ENCODE peak calls at places on chromosomes 5 and 9, in seven cellular contexts. One of them, this sample, is unnamed.

GRCh38 chr9:6413365-6414263 is 615 bp downstream of the UHRF2 start:
- DNase-seq in IMR-90: no peak
- DNase-seq in cardiac muscle cell: peak
- DNase-seq in CD4-positive, alpha-beta T cell: peak
- DNase-seq in fibroblast of lung: no peak
- DNase-seq in PC-3: peak
- DNase-seq in astrocyte: no peak
- DNase-seq in this sample: no peak

GRCh38 chr9:6382681-6383080 is 30.3 kb upstream of the UHRF2 start:
- DNase-seq in IMR-90: peak
- DNase-seq in cardiac muscle cell: no peak
- DNase-seq in CD4-positive, alpha-beta T cell: no peak
- DNase-seq in fibroblast of lung: peak
- DNase-seq in PC-3: peak
- DNase-seq in astrocyte: peak
- DNase-seq in this sample: no peak

GRCh38 chr5:140196406-140196805 is 21.4 kb downstream of the CYSTM1 start:
- DNase-seq in IMR-90: no peak
- DNase-seq in cardiac muscle cell: no peak
- DNase-seq in CD4-positive, alpha-beta T cell: no peak
- DNase-seq in fibroblast of lung: no peak
- DNase-seq in PC-3: no peak
- DNase-seq in astrocyte: no peak
- DNase-seq in this sample: no peak

GRCh38 chr5:109191153-109191558 is 218.6 kb downstream of the PJA2 start:
- DNase-seq in IMR-90: peak
- DNase-seq in cardiac muscle cell: no peak
- DNase-seq in CD4-positive, alpha-beta T cell: no peak
- DNase-seq in fibroblast of lung: peak
- DNase-seq in PC-3: peak
- DNase-seq in astrocyte: peak
- DNase-seq in this sample: peak

GRCh38 chr5:14913141-14913540 is 41.6 kb upstream of the ANKH start:
- DNase-seq in IMR-90: no peak
- DNase-seq in cardiac muscle cell: no peak
- DNase-seq in CD4-positive, alpha-beta T cell: no peak
- DNase-seq in fibroblast of lung: no peak
- DNase-seq in PC-3: no peak
- DNase-seq in astrocyte: peak
- DNase-seq in this sample: no peak

GRCh38 chr9:18338042-18338441 is 135.9 kb upstream of the ADAMTSL1 start:
- DNase-seq in IMR-90: peak
- DNase-seq in cardiac muscle cell: no peak
- DNase-seq in CD4-positive, alpha-beta T cell: no peak
- DNase-seq in fibroblast of lung: no peak
- DNase-seq in PC-3: no peak
- DNase-seq in astrocyte: peak
- DNase-seq in this sample: no peak

GRCh38 chr9:120710110-120710981 is 3.9 kb downstream of the MEGF9 start:
- DNase-seq in IMR-90: peak
- DNase-seq in cardiac muscle cell: no peak
- DNase-seq in CD4-positive, alpha-beta T cell: peak
- DNase-seq in fibroblast of lung: peak
- DNase-seq in PC-3: peak
- DNase-seq in astrocyte: peak
- DNase-seq in this sample: peak

GRCh38 chr5:79020861-79021561 is 35.9 kb upstream of the ARSB start:
- DNase-seq in IMR-90: peak
- DNase-seq in cardiac muscle cell: peak
- DNase-seq in CD4-positive, alpha-beta T cell: no peak
- DNase-seq in fibroblast of lung: peak
- DNase-seq in PC-3: peak
- DNase-seq in astrocyte: peak
- DNase-seq in this sample: peak

GRCh38 chr5:11174601-11175000 is 413.6 kb upstream of the DAP start:
- DNase-seq in IMR-90: no peak
- DNase-seq in cardiac muscle cell: no peak
- DNase-seq in CD4-positive, alpha-beta T cell: no peak
- DNase-seq in fibroblast of lung: no peak
- DNase-seq in PC-3: no peak
- DNase-seq in astrocyte: no peak
- DNase-seq in this sample: no peak

GRCh38 chr9:36306481-36307306 is 48.4 kb upstream of the GNE start:
- DNase-seq in IMR-90: peak
- DNase-seq in cardiac muscle cell: no peak
- DNase-seq in CD4-positive, alpha-beta T cell: no peak
- DNase-seq in fibroblast of lung: peak
- DNase-seq in PC-3: peak
- DNase-seq in astrocyte: no peak
- DNase-seq in this sample: peak

GRCh38 chr5:168291281-168291960 is at the start of gene WWC1:
- DNase-seq in IMR-90: peak
- DNase-seq in cardiac muscle cell: peak
- DNase-seq in CD4-positive, alpha-beta T cell: peak
- DNase-seq in fibroblast of lung: peak
- DNase-seq in PC-3: peak
- DNase-seq in astrocyte: no peak
- DNase-seq in this sample: peak

GRCh38 chr9:101119206-101119819 is 90.8 kb downstream of the PLPPR1 start:
- DNase-seq in IMR-90: no peak
- DNase-seq in cardiac muscle cell: peak
- DNase-seq in CD4-positive, alpha-beta T cell: no peak
- DNase-seq in fibroblast of lung: no peak
- DNase-seq in PC-3: peak
- DNase-seq in astrocyte: no peak
- DNase-seq in this sample: peak

GRCh38 chr9:109297899-109298298 is 23.0 kb downstream of the EPB41L4B start:
- DNase-seq in IMR-90: peak
- DNase-seq in cardiac muscle cell: no peak
- DNase-seq in CD4-positive, alpha-beta T cell: no peak
- DNase-seq in fibroblast of lung: peak
- DNase-seq in PC-3: peak
- DNase-seq in astrocyte: peak
- DNase-seq in this sample: no peak

GRCh38 chr5:139660916-139661814 is 13.0 kb downstream of the CXXC5 start:
- DNase-seq in IMR-90: peak
- DNase-seq in cardiac muscle cell: no peak
- DNase-seq in CD4-positive, alpha-beta T cell: no peak
- DNase-seq in fibroblast of lung: peak
- DNase-seq in PC-3: peak
- DNase-seq in astrocyte: peak
- DNase-seq in this sample: peak

GRCh38 chr5:933251-933861 is 40.7 kb downstream of the TRIP13 start:
- DNase-seq in IMR-90: no peak
- DNase-seq in cardiac muscle cell: no peak
- DNase-seq in CD4-positive, alpha-beta T cell: no peak
- DNase-seq in fibroblast of lung: no peak
- DNase-seq in PC-3: no peak
- DNase-seq in astrocyte: no peak
- DNase-seq in this sample: no peak

GRCh38 chr9:135329571-135330306 is 149.8 kb upstream of the PPP1R26 start:
- DNase-seq in IMR-90: no peak
- DNase-seq in cardiac muscle cell: peak
- DNase-seq in CD4-positive, alpha-beta T cell: no peak
- DNase-seq in fibroblast of lung: no peak
- DNase-seq in PC-3: no peak
- DNase-seq in astrocyte: no peak
- DNase-seq in this sample: no peak

GRCh38 chr9:86903461-86904010 is 43.8 kb downstream of the GAS1 start:
- DNase-seq in IMR-90: no peak
- DNase-seq in cardiac muscle cell: no peak
- DNase-seq in CD4-positive, alpha-beta T cell: no peak
- DNase-seq in fibroblast of lung: no peak
- DNase-seq in PC-3: no peak
- DNase-seq in astrocyte: no peak
- DNase-seq in this sample: no peak

GRCh38 chr5:167513383-167513782 is 778.1 kb upstream of the WWC1 start:
- DNase-seq in IMR-90: no peak
- DNase-seq in cardiac muscle cell: peak
- DNase-seq in CD4-positive, alpha-beta T cell: no peak
- DNase-seq in fibroblast of lung: no peak
- DNase-seq in PC-3: no peak
- DNase-seq in astrocyte: no peak
- DNase-seq in this sample: no peak

GRCh38 chr5:53303105-53303504 is 177.3 kb upstream of the FST start:
- DNase-seq in IMR-90: peak
- DNase-seq in cardiac muscle cell: no peak
- DNase-seq in CD4-positive, alpha-beta T cell: no peak
- DNase-seq in fibroblast of lung: peak
- DNase-seq in PC-3: peak
- DNase-seq in astrocyte: peak
- DNase-seq in this sample: peak

GRCh38 chr5:106454651-106455415 is 1215.9 kb downstream of the EFNA5 start:
- DNase-seq in IMR-90: peak
- DNase-seq in cardiac muscle cell: peak
- DNase-seq in CD4-positive, alpha-beta T cell: no peak
- DNase-seq in fibroblast of lung: peak
- DNase-seq in PC-3: peak
- DNase-seq in astrocyte: peak
- DNase-seq in this sample: peak

GRCh38 chr9:38008168-38009034 is 60.6 kb downstream of the SHB start:
- DNase-seq in IMR-90: peak
- DNase-seq in cardiac muscle cell: no peak
- DNase-seq in CD4-positive, alpha-beta T cell: no peak
- DNase-seq in fibroblast of lung: peak
- DNase-seq in PC-3: peak
- DNase-seq in astrocyte: peak
- DNase-seq in this sample: peak

GRCh38 chr9:70593241-70593640 is 178.8 kb upstream of the KLF9 start:
- DNase-seq in IMR-90: no peak
- DNase-seq in cardiac muscle cell: no peak
- DNase-seq in CD4-positive, alpha-beta T cell: no peak
- DNase-seq in fibroblast of lung: peak
- DNase-seq in PC-3: no peak
- DNase-seq in astrocyte: no peak
- DNase-seq in this sample: no peak

GRCh38 chr9:84738353-84738752 is 68.8 kb downstream of the NTRK2 start:
- DNase-seq in IMR-90: no peak
- DNase-seq in cardiac muscle cell: no peak
- DNase-seq in CD4-positive, alpha-beta T cell: no peak
- DNase-seq in fibroblast of lung: no peak
- DNase-seq in PC-3: no peak
- DNase-seq in astrocyte: no peak
- DNase-seq in this sample: no peak

GRCh38 chr5:114387433-114387832 is 25.6 kb downstream of the KCNN2 start:
- DNase-seq in IMR-90: no peak
- DNase-seq in cardiac muscle cell: no peak
- DNase-seq in CD4-positive, alpha-beta T cell: no peak
- DNase-seq in fibroblast of lung: no peak
- DNase-seq in PC-3: no peak
- DNase-seq in astrocyte: no peak
- DNase-seq in this sample: no peak
- H3K27ac ChIP-seq in IMR-90: no peak
- H3K27ac ChIP-seq in cardiac muscle cell: no peak
- H3K27ac ChIP-seq in CD4-positive, alpha-beta T cell: no peak
- H3K27ac ChIP-seq in fibroblast of lung: no peak
- H3K27ac ChIP-seq in PC-3: no peak
- H3K27ac ChIP-seq in astrocyte: no peak
- H3K27ac ChIP-seq in this sample: no peak

GRCh38 chr9:114238919-114239879 is 83.7 kb upstream of the ORM1 start:
- DNase-seq in IMR-90: peak
- DNase-seq in cardiac muscle cell: peak
- DNase-seq in CD4-positive, alpha-beta T cell: no peak
- DNase-seq in fibroblast of lung: peak
- DNase-seq in PC-3: no peak
- DNase-seq in astrocyte: peak
- DNase-seq in this sample: peak
- TF ChIP-seq CTCF in IMR-90: peak
- TF ChIP-seq CTCF in cardiac muscle cell: peak
- TF ChIP-seq CTCF in CD4-positive, alpha-beta T cell: no peak
- TF ChIP-seq CTCF in fibroblast of lung: peak
- TF ChIP-seq CTCF in PC-3: peak
- TF ChIP-seq CTCF in astrocyte: peak
- TF ChIP-seq CTCF in this sample: no peak

GRCh38 chr5:83294246-83294645 is 177.3 kb upstream of the VCAN start:
- DNase-seq in IMR-90: no peak
- DNase-seq in cardiac muscle cell: no peak
- DNase-seq in CD4-positive, alpha-beta T cell: no peak
- DNase-seq in fibroblast of lung: no peak
- DNase-seq in PC-3: no peak
- DNase-seq in astrocyte: no peak
- DNase-seq in this sample: no peak

DNA sequence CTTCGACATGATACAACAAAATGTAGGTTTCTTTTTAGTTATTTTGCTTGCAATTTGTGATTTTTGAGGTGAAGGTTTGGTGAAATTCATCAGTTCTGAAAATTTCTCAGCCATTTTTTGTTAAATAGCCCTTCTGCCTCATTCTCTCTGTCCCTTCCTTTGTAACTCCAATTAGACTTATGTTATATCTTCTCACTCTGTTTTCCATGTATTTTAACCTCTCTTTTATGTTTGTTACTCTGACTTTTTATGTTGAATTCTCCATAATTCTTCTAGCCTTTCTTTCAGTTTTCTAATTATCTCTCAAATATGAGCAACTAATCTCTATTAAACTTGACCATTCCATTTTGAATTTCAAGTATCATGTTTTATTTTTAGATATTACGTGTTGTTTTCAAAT is 172.2 kb upstream of the VCAN start:
- DNase-seq in IMR-90: no peak
- DNase-seq in cardiac muscle cell: no peak
- DNase-seq in CD4-positive, alpha-beta T cell: no peak
- DNase-seq in fibroblast of lung: no peak
- DNase-seq in PC-3: no peak
- DNase-seq in astrocyte: no peak
- DNase-seq in this sample: no peak
- H3K27ac ChIP-seq in IMR-90: no peak
- H3K27ac ChIP-seq in cardiac muscle cell: no peak
- H3K27ac ChIP-seq in CD4-positive, alpha-beta T cell: no peak
- H3K27ac ChIP-seq in fibroblast of lung: no peak
- H3K27ac ChIP-seq in PC-3: no peak
- H3K27ac ChIP-seq in astrocyte: no peak
- H3K27ac ChIP-seq in this sample: no peak

GRCh38 chr9:126615791-126616447 is 2.2 kb downstream of the LMX1B start:
- DNase-seq in IMR-90: no peak
- DNase-seq in cardiac muscle cell: no peak
- DNase-seq in CD4-positive, alpha-beta T cell: no peak
- DNase-seq in fibroblast of lung: no peak
- DNase-seq in PC-3: no peak
- DNase-seq in astrocyte: no peak
- DNase-seq in this sample: no peak
- TF ChIP-seq CTCF in IMR-90: no peak
- TF ChIP-seq CTCF in cardiac muscle cell: no peak
- TF ChIP-seq CTCF in CD4-positive, alpha-beta T cell: no peak
- TF ChIP-seq CTCF in fibroblast of lung: no peak
- TF ChIP-seq CTCF in PC-3: no peak
- TF ChIP-seq CTCF in astrocyte: no peak
- TF ChIP-seq CTCF in this sample: no peak